ENCODE peak calls at places on chromosome 4, in seven cellular contexts. One of them, this sample, is unnamed.

GRCh38 chr4:22873899-22874298 is 181.2 kb downstream of the GBA3 start:
- DNase-seq in tibial nerve: no peak
- DNase-seq in stimulated activated CD4-positive, alpha-beta T cell treated with anti-CD3 and anti-CD28 coated beads, Interleukin-2, amount 100 ng/mL, for 24 hours: no peak
- DNase-seq in hepatocyte: no peak
- DNase-seq in AG04449: no peak
- DNase-seq in NCI-H2029 treated with DMSO at 0.1 percent for 48 hours: no peak
- DNase-seq in NCI-H1092 treated with DMSO at 0.1 percent for 48 hours: no peak
- DNase-seq in this sample: no peak

GRCh38 chr4:6542951-6543350 is 32.0 kb upstream of the MAN2B2 start:
- DNase-seq in tibial nerve: no peak
- DNase-seq in NCI-H2029 treated with DMSO at 0.1 percent for 48 hours: no peak
- DNase-seq in hepatocyte: no peak
- DNase-seq in NCI-H1092 treated with DMSO at 0.1 percent for 48 hours: no peak
- DNase-seq in AG04449: no peak
- DNase-seq in stimulated activated CD4-positive, alpha-beta T cell treated with anti-CD3 and anti-CD28 coated beads, Interleukin-2, amount 100 ng/mL, for 24 hours: no peak
- DNase-seq in this sample: no peak

GRCh38 chr4:47936336-47936735 is 22.0 kb upstream of the NFXL1 start:
- DNase-seq in hepatocyte: no peak
- DNase-seq in NCI-H2029 treated with DMSO at 0.1 percent for 48 hours: no peak
- DNase-seq in tibial nerve: no peak
- DNase-seq in NCI-H1092 treated with DMSO at 0.1 percent for 48 hours: no peak
- DNase-seq in AG04449: no peak
- DNase-seq in stimulated activated CD4-positive, alpha-beta T cell treated with anti-CD3 and anti-CD28 coated beads, Interleukin-2, amount 100 ng/mL, for 24 hours: no peak
- DNase-seq in this sample: no peak

GRCh38 chr4:56466910-56467283 is 520 bp upstream of the SRP72 start:
- DNase-seq in AG04449: no peak
- DNase-seq in stimulated activated CD4-positive, alpha-beta T cell treated with anti-CD3 and anti-CD28 coated beads, Interleukin-2, amount 100 ng/mL, for 24 hours: no peak
- DNase-seq in NCI-H1092 treated with DMSO at 0.1 percent for 48 hours: peak; percentile 10
- DNase-seq in tibial nerve: no peak
- DNase-seq in hepatocyte: peak; percentile 17
- DNase-seq in NCI-H2029 treated with DMSO at 0.1 percent for 48 hours: no peak
- DNase-seq in this sample: no peak

GRCh38 chr4:158991534-158992155 is 111.2 kb upstream of the RAPGEF2 start:
- DNase-seq in hepatocyte: no peak
- DNase-seq in NCI-H1092 treated with DMSO at 0.1 percent for 48 hours: no peak
- DNase-seq in stimulated activated CD4-positive, alpha-beta T cell treated with anti-CD3 and anti-CD28 coated beads, Interleukin-2, amount 100 ng/mL, for 24 hours: no peak
- DNase-seq in NCI-H2029 treated with DMSO at 0.1 percent for 48 hours: no peak
- DNase-seq in AG04449: no peak
- DNase-seq in tibial nerve: no peak
- DNase-seq in this sample: no peak

GRCh38 chr4:156581693-156582092 is 389.9 kb downstream of the PDGFC start:
- DNase-seq in tibial nerve: no peak
- DNase-seq in AG04449: no peak
- DNase-seq in NCI-H2029 treated with DMSO at 0.1 percent for 48 hours: peak; percentile 29
- DNase-seq in hepatocyte: no peak
- DNase-seq in NCI-H1092 treated with DMSO at 0.1 percent for 48 hours: peak; percentile 46
- DNase-seq in stimulated activated CD4-positive, alpha-beta T cell treated with anti-CD3 and anti-CD28 coated beads, Interleukin-2, amount 100 ng/mL, for 24 hours: no peak
- DNase-seq in this sample: no peak

GRCh38 chr4:7466904-7467303 is 32.2 kb upstream of the PSAPL1 start:
- DNase-seq in NCI-H2029 treated with DMSO at 0.1 percent for 48 hours: no peak
- DNase-seq in hepatocyte: no peak
- DNase-seq in AG04449: no peak
- DNase-seq in stimulated activated CD4-positive, alpha-beta T cell treated with anti-CD3 and anti-CD28 coated beads, Interleukin-2, amount 100 ng/mL, for 24 hours: no peak
- DNase-seq in NCI-H1092 treated with DMSO at 0.1 percent for 48 hours: no peak
- DNase-seq in tibial nerve: no peak
- DNase-seq in this sample: no peak

GRCh38 chr4:122963222-122963621 is 40.8 kb upstream of the NUDT6 start:
- DNase-seq in NCI-H2029 treated with DMSO at 0.1 percent for 48 hours: no peak
- DNase-seq in AG04449: no peak
- DNase-seq in NCI-H1092 treated with DMSO at 0.1 percent for 48 hours: no peak
- DNase-seq in stimulated activated CD4-positive, alpha-beta T cell treated with anti-CD3 and anti-CD28 coated beads, Interleukin-2, amount 100 ng/mL, for 24 hours: no peak
- DNase-seq in hepatocyte: no peak
- DNase-seq in tibial nerve: no peak
- DNase-seq in this sample: no peak

GRCh38 chr4:23163649-23164436 is 471.1 kb downstream of the GBA3 start:
- DNase-seq in NCI-H1092 treated with DMSO at 0.1 percent for 48 hours: no peak
- DNase-seq in AG04449: no peak
- DNase-seq in NCI-H2029 treated with DMSO at 0.1 percent for 48 hours: no peak
- DNase-seq in hepatocyte: no peak
- DNase-seq in stimulated activated CD4-positive, alpha-beta T cell treated with anti-CD3 and anti-CD28 coated beads, Interleukin-2, amount 100 ng/mL, for 24 hours: no peak
- DNase-seq in tibial nerve: no peak
- DNase-seq in this sample: no peak

This sample was measured in naive B cell.